ENCODE peak calls at places on chromosomes 1 and 21, in eight cellular contexts. One of them, this sample, is unnamed.

GRCh38 chr1:229651546-229651945 is 25.5 kb downstream of the URB2 start:
- DNase-seq in retinal pigment epithelial cell: no peak
- DNase-seq in tibial nerve: no peak
- DNase-seq in A549: no peak
- DNase-seq in GM23338: no peak
- DNase-seq in dorsolateral prefrontal cortex: no peak
- DNase-seq in lower leg skin: no peak
- DNase-seq in bronchial epithelial cell: no peak
- DNase-seq in this sample: no peak

GRCh38 chr1:238340989-238341388 is 450.3 kb upstream of the ZP4 start:
- DNase-seq in retinal pigment epithelial cell: no peak
- DNase-seq in tibial nerve: no peak
- DNase-seq in A549: no peak
- DNase-seq in GM23338: no peak
- DNase-seq in dorsolateral prefrontal cortex: no peak
- DNase-seq in lower leg skin: no peak
- DNase-seq in bronchial epithelial cell: no peak
- DNase-seq in this sample: no peak

GRCh38 chr1:16905112-16905855 is 9.5 kb downstream of the RNU1-2 start:
- DNase-seq in retinal pigment epithelial cell: peak; percentile 63
- DNase-seq in tibial nerve: no peak
- DNase-seq in A549: peak; percentile 60
- DNase-seq in GM23338: peak; percentile 80
- DNase-seq in dorsolateral prefrontal cortex: no peak
- DNase-seq in lower leg skin: peak; percentile 86
- DNase-seq in bronchial epithelial cell: peak; percentile 93
- DNase-seq in this sample: peak; percentile 88

GRCh38 chr1:93504247-93505033 is 56.5 kb downstream of the FNBP1L start:
- DNase-seq in retinal pigment epithelial cell: no peak
- DNase-seq in tibial nerve: no peak
- DNase-seq in A549: no peak
- DNase-seq in GM23338: no peak
- DNase-seq in dorsolateral prefrontal cortex: no peak
- DNase-seq in lower leg skin: no peak
- DNase-seq in bronchial epithelial cell: no peak
- DNase-seq in this sample: no peak

GRCh38 chr21:31335957-31336738 is 7.9 kb downstream of the TIAM1 start:
- DNase-seq in retinal pigment epithelial cell: no peak
- DNase-seq in tibial nerve: peak; percentile 43
- DNase-seq in A549: peak; percentile 8
- DNase-seq in GM23338: no peak
- DNase-seq in dorsolateral prefrontal cortex: no peak
- DNase-seq in lower leg skin: no peak
- DNase-seq in bronchial epithelial cell: peak; percentile 88
- DNase-seq in this sample: peak; percentile 37

GRCh38 chr1:165494949-165495810 is 48.6 kb upstream of the LRRC52 start:
- DNase-seq in retinal pigment epithelial cell: no peak
- DNase-seq in tibial nerve: no peak
- DNase-seq in A549: no peak
- DNase-seq in GM23338: no peak
- DNase-seq in dorsolateral prefrontal cortex: no peak
- DNase-seq in lower leg skin: no peak
- DNase-seq in bronchial epithelial cell: no peak
- DNase-seq in this sample: no peak

GRCh38 chr1:61182049-61182448 is 99.7 kb downstream of the NFIA start:
- DNase-seq in retinal pigment epithelial cell: no peak
- DNase-seq in tibial nerve: peak; percentile 35
- DNase-seq in A549: peak; percentile 5
- DNase-seq in GM23338: no peak
- DNase-seq in dorsolateral prefrontal cortex: no peak
- DNase-seq in lower leg skin: no peak
- DNase-seq in bronchial epithelial cell: peak; percentile 26
- DNase-seq in this sample: peak; percentile 65

GRCh38 chr1:209937996-209938959 is at the start of gene SYT14:
- DNase-seq in retinal pigment epithelial cell: no peak
- DNase-seq in tibial nerve: no peak
- DNase-seq in A549: peak; percentile 8
- DNase-seq in GM23338: peak; percentile 91
- DNase-seq in dorsolateral prefrontal cortex: peak; percentile 78
- DNase-seq in lower leg skin: no peak
- DNase-seq in bronchial epithelial cell: no peak
- DNase-seq in this sample: no peak

GRCh38 chr1:23444104-23444533 is 19.6 kb upstream of the TCEA3 start:
- DNase-seq in retinal pigment epithelial cell: peak; percentile 57
- DNase-seq in tibial nerve: peak; percentile 93
- DNase-seq in A549: no peak
- DNase-seq in GM23338: no peak
- DNase-seq in dorsolateral prefrontal cortex: no peak
- DNase-seq in lower leg skin: peak; percentile 97
- DNase-seq in bronchial epithelial cell: no peak
- DNase-seq in this sample: no peak

GRCh38 chr1:26111530-26112406 is at the start of gene PDIK1L:
- DNase-seq in retinal pigment epithelial cell: peak; percentile 89
- DNase-seq in tibial nerve: peak; percentile 85
- DNase-seq in A549: peak; percentile 67
- DNase-seq in GM23338: peak; percentile 93
- DNase-seq in dorsolateral prefrontal cortex: peak; percentile 91
- DNase-seq in lower leg skin: peak; percentile 98
- DNase-seq in bronchial epithelial cell: peak; percentile 83
- DNase-seq in this sample: peak; percentile 59

GRCh38 chr21:15080504-15080903 is 15.7 kb upstream of the NRIP1 start:
- DNase-seq in retinal pigment epithelial cell: no peak
- DNase-seq in tibial nerve: no peak
- DNase-seq in A549: no peak
- DNase-seq in GM23338: no peak
- DNase-seq in dorsolateral prefrontal cortex: no peak
- DNase-seq in lower leg skin: no peak
- DNase-seq in bronchial epithelial cell: no peak
- DNase-seq in this sample: no peak

GRCh38 chr1:18112611-18113010 is 5.0 kb downstream of the IGSF21 start:
- DNase-seq in retinal pigment epithelial cell: no peak
- DNase-seq in tibial nerve: no peak
- DNase-seq in A549: no peak
- DNase-seq in GM23338: no peak
- DNase-seq in dorsolateral prefrontal cortex: no peak
- DNase-seq in lower leg skin: no peak
- DNase-seq in bronchial epithelial cell: no peak
- DNase-seq in this sample: no peak

GRCh38 chr1:7389201-7389785 is 381.8 kb upstream of the VAMP3 start:
- DNase-seq in retinal pigment epithelial cell: no peak
- DNase-seq in tibial nerve: no peak
- DNase-seq in A549: no peak
- DNase-seq in GM23338: no peak
- DNase-seq in dorsolateral prefrontal cortex: peak; percentile 3
- DNase-seq in lower leg skin: peak; percentile 77
- DNase-seq in bronchial epithelial cell: no peak
- DNase-seq in this sample: no peak

GRCh38 chr1:47441450-47442106 is 3.7 kb downstream of the FOXD2 start:
- DNase-seq in retinal pigment epithelial cell: no peak
- DNase-seq in tibial nerve: no peak
- DNase-seq in A549: no peak
- DNase-seq in GM23338: no peak
- DNase-seq in dorsolateral prefrontal cortex: no peak
- DNase-seq in lower leg skin: no peak
- DNase-seq in bronchial epithelial cell: no peak
- DNase-seq in this sample: no peak

GRCh38 chr1:184650177-184650866 is 104.3 kb downstream of the EDEM3 start:
- DNase-seq in retinal pigment epithelial cell: no peak
- DNase-seq in tibial nerve: no peak
- DNase-seq in A549: no peak
- DNase-seq in GM23338: no peak
- DNase-seq in dorsolateral prefrontal cortex: no peak
- DNase-seq in lower leg skin: no peak
- DNase-seq in bronchial epithelial cell: no peak
- DNase-seq in this sample: no peak

GRCh38 chr1:84692391-84692790 is 2.1 kb upstream of the SSX2IP start:
- DNase-seq in retinal pigment epithelial cell: no peak
- DNase-seq in tibial nerve: no peak
- DNase-seq in A549: no peak
- DNase-seq in GM23338: no peak
- DNase-seq in dorsolateral prefrontal cortex: no peak
- DNase-seq in lower leg skin: no peak
- DNase-seq in bronchial epithelial cell: no peak
- DNase-seq in this sample: no peak

GRCh38 chr1:69776555-69776954 is 208.8 kb downstream of the LRRC7 start:
- DNase-seq in retinal pigment epithelial cell: no peak
- DNase-seq in tibial nerve: no peak
- DNase-seq in A549: no peak
- DNase-seq in GM23338: no peak
- DNase-seq in dorsolateral prefrontal cortex: no peak
- DNase-seq in lower leg skin: no peak
- DNase-seq in bronchial epithelial cell: no peak
- DNase-seq in this sample: no peak

GRCh38 chr21:27425574-27425973 is 458.7 kb upstream of the ADAMTS5 start:
- DNase-seq in retinal pigment epithelial cell: no peak
- DNase-seq in tibial nerve: no peak
- DNase-seq in A549: no peak
- DNase-seq in GM23338: no peak
- DNase-seq in dorsolateral prefrontal cortex: no peak
- DNase-seq in lower leg skin: no peak
- DNase-seq in bronchial epithelial cell: no peak
- DNase-seq in this sample: no peak

GRCh38 chr1:160681067-160681890 is 30.3 kb downstream of the CD48 start:
- DNase-seq in retinal pigment epithelial cell: no peak
- DNase-seq in tibial nerve: peak; percentile 41
- DNase-seq in A549: peak; percentile 43
- DNase-seq in GM23338: peak; percentile 98
- DNase-seq in dorsolateral prefrontal cortex: no peak
- DNase-seq in lower leg skin: peak; percentile 92
- DNase-seq in bronchial epithelial cell: peak; percentile 58
- DNase-seq in this sample: no peak

GRCh38 chr1:8408151-8408839 is 90.4 kb downstream of the SLC45A1 start:
- DNase-seq in retinal pigment epithelial cell: peak; percentile 76
- DNase-seq in tibial nerve: peak; percentile 89
- DNase-seq in A549: no peak
- DNase-seq in GM23338: peak; percentile 53
- DNase-seq in dorsolateral prefrontal cortex: no peak
- DNase-seq in lower leg skin: peak; percentile 92
- DNase-seq in bronchial epithelial cell: no peak
- DNase-seq in this sample: peak; percentile 58

GRCh38 chr1:1165900-1166421 is 7.7 kb upstream of the TTLL10 start:
- DNase-seq in retinal pigment epithelial cell: no peak
- DNase-seq in tibial nerve: no peak
- DNase-seq in A549: no peak
- DNase-seq in GM23338: no peak
- DNase-seq in dorsolateral prefrontal cortex: no peak
- DNase-seq in lower leg skin: no peak
- DNase-seq in bronchial epithelial cell: no peak
- DNase-seq in this sample: no peak

GRCh38 chr1:173507847-173508209 is 30.7 kb downstream of the PRDX6 start:
- DNase-seq in retinal pigment epithelial cell: no peak
- DNase-seq in tibial nerve: no peak
- DNase-seq in A549: no peak
- DNase-seq in GM23338: peak; percentile 11
- DNase-seq in dorsolateral prefrontal cortex: no peak
- DNase-seq in lower leg skin: no peak
- DNase-seq in bronchial epithelial cell: peak; percentile 62
- DNase-seq in this sample: peak; percentile 64

GRCh38 chr21:37460196-37460595 is 93.6 kb downstream of the DYRK1A start:
- DNase-seq in retinal pigment epithelial cell: no peak
- DNase-seq in tibial nerve: no peak
- DNase-seq in A549: no peak
- DNase-seq in GM23338: peak; percentile 84
- DNase-seq in dorsolateral prefrontal cortex: no peak
- DNase-seq in lower leg skin: no peak
- DNase-seq in bronchial epithelial cell: no peak
- DNase-seq in this sample: no peak
- TF ChIP-seq CTCF in retinal pigment epithelial cell: peak; percentile 22
- TF ChIP-seq CTCF in tibial nerve: no peak
- TF ChIP-seq CTCF in A549: no peak
- TF ChIP-seq CTCF in GM23338: peak; percentile 60
- TF ChIP-seq CTCF in dorsolateral prefrontal cortex: no peak
- TF ChIP-seq CTCF in lower leg skin: no peak
- TF ChIP-seq CTCF in bronchial epithelial cell: peak; percentile 29
- TF ChIP-seq CTCF in this sample: peak; percentile 52

GRCh38 chr1:90707363-90707710 is 9.8 kb downstream of the BARHL2 start:
- DNase-seq in retinal pigment epithelial cell: peak; percentile 22
- DNase-seq in tibial nerve: no peak
- DNase-seq in A549: peak; percentile 40
- DNase-seq in GM23338: peak; percentile 90
- DNase-seq in dorsolateral prefrontal cortex: no peak
- DNase-seq in lower leg skin: no peak
- DNase-seq in bronchial epithelial cell: peak; percentile 26
- DNase-seq in this sample: no peak
- H3K4me3 ChIP-seq in retinal pigment epithelial cell: peak overlapping the region; percentile 28
- H3K4me3 ChIP-seq in tibial nerve: peak overlapping the region; percentile 36
- H3K4me3 ChIP-seq in A549: peak overlapping the region; percentile 40
- H3K4me3 ChIP-seq in GM23338: peak overlapping the region; percentile 59
- H3K4me3 ChIP-seq in dorsolateral prefrontal cortex: no peak overlapping the region
- H3K4me3 ChIP-seq in lower leg skin: no peak overlapping the region
- H3K4me3 ChIP-seq in bronchial epithelial cell: no peak overlapping the region
- H3K4me3 ChIP-seq in this sample: peak overlapping the region; percentile 40

DNA sequence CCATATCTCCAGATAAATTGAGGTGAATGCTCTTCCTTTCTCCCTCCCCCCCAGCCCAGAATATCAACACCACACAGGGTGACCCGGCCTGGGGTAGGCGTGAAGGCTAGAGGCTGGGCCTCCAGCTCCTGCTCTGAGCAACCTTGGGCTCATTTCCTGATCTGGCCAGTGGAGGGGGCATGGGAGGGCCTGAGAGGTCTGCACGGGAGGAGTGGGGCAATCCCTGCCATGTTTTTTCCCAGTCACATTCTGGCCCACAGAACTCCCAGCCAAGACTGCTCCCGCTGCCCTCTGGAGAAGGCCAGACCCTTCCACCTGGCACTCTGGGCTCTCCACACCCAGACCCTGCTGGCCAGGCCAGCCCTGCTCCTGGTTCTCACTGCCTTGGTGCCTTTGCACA is 3.9 kb downstream of the CLDN19 start:
- DNase-seq in retinal pigment epithelial cell: no peak
- DNase-seq in tibial nerve: no peak
- DNase-seq in A549: peak; percentile 40
- DNase-seq in GM23338: peak; percentile 64
- DNase-seq in dorsolateral prefrontal cortex: no peak
- DNase-seq in lower leg skin: peak; percentile 84
- DNase-seq in bronchial epithelial cell: peak; percentile 51
- DNase-seq in this sample: no peak
- TF ChIP-seq CTCF in retinal pigment epithelial cell: peak; percentile 49
- TF ChIP-seq CTCF in tibial nerve: no peak
- TF ChIP-seq CTCF in A549: no peak
- TF ChIP-seq CTCF in GM23338: peak; percentile 62
- TF ChIP-seq CTCF in dorsolateral prefrontal cortex: no peak
- TF ChIP-seq CTCF in lower leg skin: no peak
- TF ChIP-seq CTCF in bronchial epithelial cell: peak; percentile 70
- TF ChIP-seq CTCF in this sample: peak; percentile 42

DNA sequence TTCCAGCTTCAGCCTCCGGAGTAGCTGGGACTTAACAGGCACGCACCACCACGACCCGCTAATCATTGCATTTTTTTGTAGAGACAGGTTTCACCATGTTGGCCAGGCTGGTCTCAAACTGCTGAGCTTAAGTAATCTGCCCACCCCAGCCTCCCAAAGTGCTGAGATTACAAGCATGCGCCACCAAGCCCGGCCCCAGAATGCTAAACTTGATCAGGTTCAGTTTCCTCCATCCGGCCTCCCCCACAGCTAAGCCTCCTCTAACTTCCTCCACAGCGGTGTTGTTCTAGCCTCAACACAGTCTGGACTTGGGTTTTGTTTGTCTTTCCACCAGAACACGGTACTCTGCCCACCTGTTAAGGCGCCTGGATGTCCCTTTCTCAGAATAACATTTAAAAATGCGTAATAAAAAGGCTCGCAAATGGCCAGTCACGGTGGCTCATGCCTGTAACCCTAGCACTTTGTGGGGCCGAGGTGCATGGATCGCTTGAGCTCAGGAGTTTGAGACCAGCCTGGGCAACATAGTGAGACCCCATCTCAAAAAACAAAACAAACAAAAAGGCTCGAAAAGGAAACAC is 2.4 kb downstream of the PARP1 start:
- DNase-seq in retinal pigment epithelial cell: no peak
- DNase-seq in tibial nerve: no peak
- DNase-seq in A549: no peak
- DNase-seq in GM23338: peak; percentile 74
- DNase-seq in dorsolateral prefrontal cortex: no peak
- DNase-seq in lower leg skin: peak; percentile 77
- DNase-seq in bronchial epithelial cell: no peak
- DNase-seq in this sample: no peak
- H3K4me3 ChIP-seq in retinal pigment epithelial cell: no peak overlapping the region
- H3K4me3 ChIP-seq in tibial nerve: no peak overlapping the region
- H3K4me3 ChIP-seq in A549: no peak overlapping the region
- H3K4me3 ChIP-seq in GM23338: peak overlapping the region; percentile 96
- H3K4me3 ChIP-seq in dorsolateral prefrontal cortex: peak overlapping the region; percentile 81
- H3K4me3 ChIP-seq in lower leg skin: no peak overlapping the region
- H3K4me3 ChIP-seq in bronchial epithelial cell: no peak overlapping the region
- H3K4me3 ChIP-seq in this sample: no peak overlapping the region